ENCODE peak calls at places on chromosomes 1 and 21, in nine cellular contexts. B is stomach, A is A673, H is fibroblast of pulmonary artery, F is foreskin fibroblast, P is epithelial cell of esophagus, Y is AG04450, T is transverse colon, S is MM.1S. G is an unnamed sample.

GRCh38 chr21:29105218-29105617 is 25.2 kb upstream of the MAP3K7CL start:
- DNase-seq in B (no peak), A (no peak), H (peak; percentile 48), F (peak; percentile 40), P (peak; percentile 91), Y (no peak), T (no peak), S (no peak), G (no peak)

GRCh38 chr1:244603498-244603897 is 49.4 kb upstream of the DESI2 start:
- DNase-seq in B (no peak), A (peak; percentile 44), H (peak; percentile 60), F (peak; percentile 12), P (peak; percentile 38), Y (no peak), T (no peak), S (peak; percentile 57), G (no peak)

GRCh38 chr21:44485254-44485793 is 30.0 kb downstream of the LRRC3 start:
- DNase-seq in B (no peak), A (no peak), H (no peak), F (no peak), P (no peak), Y (no peak), T (no peak), S (no peak), G (no peak)

GRCh38 chr1:37764888-37765441 is at the start of gene EPHA10:
- DNase-seq in B (no peak), A (no peak), H (no peak), F (no peak), P (no peak), Y (no peak), T (no peak), S (no peak), G (no peak)

GRCh38 chr1:100414693-100415092 is 62.4 kb downstream of the CDC14A start:
- DNase-seq in B (no peak), A (no peak), H (no peak), F (no peak), P (peak; percentile 59), Y (no peak), T (no peak), S (no peak), G (no peak)

GRCh38 chr1:119686661-119687060 is 25.1 kb upstream of the PHGDH start:
- DNase-seq in B (no peak), A (no peak), H (no peak), F (no peak), P (peak; percentile 96), Y (no peak), T (no peak), S (no peak), G (no peak)

GRCh38 chr1:30729906-30730305 is 6.5 kb upstream of the MATN1 start:
- DNase-seq in B (no peak), A (no peak), H (no peak), F (no peak), P (no peak), Y (no peak), T (no peak), S (no peak), G (no peak)

GRCh38 chr1:53344921-53345838 is 17.3 kb upstream of the LRP8 start:
- DNase-seq in B (peak; percentile 8), A (no peak), H (no peak), F (no peak), P (no peak), Y (no peak), T (no peak), S (no peak), G (no peak)

GRCh38 chr1:74755475-74755874 is 22.5 kb downstream of the TYW3 start:
- DNase-seq in B (no peak), A (no peak), H (no peak), F (no peak), P (no peak), Y (no peak), T (no peak), S (no peak), G (no peak)

GRCh38 chr1:152034654-152035405 is 2.0 kb downstream of the S100A11 start:
- DNase-seq in B (peak; percentile 61), A (peak; percentile 88), H (peak; percentile 68), F (peak; percentile 63), P (peak; percentile 78), Y (no peak), T (peak; percentile 72), S (peak; percentile 88), G (no peak)

GRCh38 chr1:48405400-48405799 is 66.6 kb downstream of the SPATA6 start:
- DNase-seq in B (no peak), A (no peak), H (no peak), F (no peak), P (no peak), Y (no peak), T (no peak), S (no peak), G (peak; percentile 12)

GRCh38 chr1:221100196-221100950 is 221.1 kb downstream of the HLX start:
- DNase-seq in B (no peak), A (no peak), H (peak; percentile 72), F (peak; percentile 83), P (no peak), Y (no peak), T (no peak), S (no peak), G (peak; percentile 89)

GRCh38 chr21:36749935-36750578 is 51.1 kb downstream of the SIM2 start:
- DNase-seq in B (no peak), A (peak; percentile 46), H (peak; percentile 44), F (no peak), P (no peak), Y (no peak), T (no peak), S (no peak), G (no peak)

GRCh38 chr1:228002792-228003191 is 4.0 kb upstream of the WNT3A start:
- DNase-seq in B (peak; percentile 1), A (no peak), H (no peak), F (no peak), P (no peak), Y (no peak), T (no peak), S (no peak), G (no peak)

GRCh38 chr1:228005511-228006033 is 1.2 kb upstream of the WNT3A start:
- DNase-seq in B (peak; percentile 11), A (no peak), H (no peak), F (no peak), P (no peak), Y (no peak), T (no peak), S (no peak), G (no peak)

GRCh38 chr1:228003461-228004330 is 3.1 kb upstream of the WNT3A start:
- DNase-seq in B (peak; percentile 22), A (no peak), H (no peak), F (no peak), P (no peak), Y (no peak), T (no peak), S (no peak), G (no peak)

GRCh38 chr1:228004887-228005462 is 1.8 kb upstream of the WNT3A start:
- DNase-seq in B (peak; percentile 4), A (no peak), H (no peak), F (no peak), P (no peak), Y (no peak), T (no peak), S (no peak), G (no peak)

GRCh38 chr1:228004331-228004871 is 2.4 kb upstream of the WNT3A start:
- DNase-seq in B (peak; percentile 42), A (no peak), H (peak; percentile 27), F (no peak), P (peak; percentile 61), Y (no peak), T (no peak), S (peak; percentile 60), G (no peak)
- H3K4me3 ChIP-seq in B (no peak overlapping the region), A (no peak overlapping the region), H (no peak overlapping the region), F (no peak overlapping the region), P (no peak overlapping the region), Y (no peak overlapping the region), T (no peak overlapping the region), S (peak overlapping the region; percentile 14), G (no peak overlapping the region)

DNA sequence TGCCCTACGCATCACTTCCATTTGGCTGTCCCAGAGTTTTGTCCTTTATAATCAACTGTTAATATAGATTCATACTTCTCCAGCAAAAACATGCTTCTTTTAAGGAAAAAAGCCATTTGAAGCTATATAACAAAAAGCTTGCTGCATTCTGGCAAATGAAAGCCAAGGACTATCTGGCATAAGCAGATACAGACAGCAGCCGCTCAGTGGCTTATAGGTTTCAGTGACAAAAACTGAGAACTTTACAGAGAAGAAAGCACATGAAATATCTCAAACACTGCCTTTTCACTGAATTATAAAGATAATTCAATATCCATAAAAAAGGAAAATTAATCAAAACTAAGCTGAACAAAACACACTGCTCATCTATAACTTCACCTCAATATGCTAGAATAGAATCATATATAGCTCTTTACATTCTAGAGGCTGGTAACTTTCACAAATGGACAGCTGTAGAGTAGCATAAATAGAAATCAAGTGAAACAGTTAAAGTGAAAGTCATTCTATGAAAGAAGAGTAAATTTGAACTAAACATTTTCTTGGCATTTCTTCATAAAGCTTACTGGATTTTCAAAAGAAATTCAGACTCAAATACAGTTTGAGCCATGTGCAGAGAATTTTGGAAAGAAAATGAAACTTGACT is 19.6 kb downstream of the CDC42BPA start:
- DNase-seq in B (no peak), A (no peak), H (no peak), F (no peak), P (no peak), Y (no peak), T (no peak), S (peak; percentile 29), G (no peak)
- H3K4me3 ChIP-seq in B (no peak overlapping the region), A (peak overlapping the region; percentile 15), H (peak overlapping the region; percentile 38), F (peak overlapping the region; percentile 1), P (no peak overlapping the region), Y (peak overlapping the region; percentile 29), T (no peak overlapping the region), S (no peak overlapping the region), G (no peak overlapping the region)

DNA sequence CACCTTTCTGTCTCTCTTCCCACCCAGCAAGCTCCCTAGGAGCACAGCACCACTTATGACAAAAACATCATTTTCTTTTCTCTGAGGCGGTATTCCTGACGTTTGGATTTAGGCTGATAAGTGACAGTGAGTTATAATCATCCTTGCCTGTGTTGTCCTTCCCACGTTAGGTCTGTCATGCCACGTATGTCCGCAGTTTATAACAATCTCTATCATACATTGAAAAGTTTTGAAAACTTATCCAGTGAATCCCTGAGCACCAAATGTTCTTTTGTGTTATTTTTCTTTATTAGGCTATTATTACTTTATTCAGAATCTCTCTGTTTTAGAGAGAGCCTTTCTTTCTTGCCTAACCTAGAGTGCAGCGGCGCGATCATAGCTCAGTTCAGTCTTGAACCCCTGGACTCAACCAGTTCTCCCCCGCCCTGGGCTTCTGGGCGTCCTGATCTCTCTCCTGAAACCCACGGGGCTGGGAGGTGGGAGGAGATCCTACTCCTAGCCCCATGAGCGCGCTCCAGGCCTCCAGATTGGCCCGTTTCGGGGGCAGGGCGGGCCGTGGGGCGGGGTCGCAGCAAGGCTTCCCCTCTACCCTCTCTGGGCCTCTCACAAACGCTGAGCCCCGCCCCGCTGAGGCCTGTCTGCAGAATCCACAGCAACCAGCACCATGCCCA is at the start of gene GSTM2:
- DNase-seq in B (peak; percentile 93), A (peak; percentile 96), H (peak; percentile 86), F (peak; percentile 87), P (peak; percentile 72), Y (peak; percentile 57), T (peak; percentile 93), S (peak; percentile 69), G (peak; percentile 64)
- H3K4me3 ChIP-seq in B (peak within 1 kb of the TSS; percentile 60), A (peak within 1 kb of the TSS; percentile 57), H (peak within 1 kb of the TSS; percentile 60), F (peak within 1 kb of the TSS; percentile 49), P (peak within 1 kb of the TSS; percentile 28), Y (peak within 1 kb of the TSS; percentile 65), T (peak within 1 kb of the TSS; percentile 61), S (peak within 1 kb of the TSS; percentile 49), G (peak within 1 kb of the TSS; percentile 56)

DNA sequence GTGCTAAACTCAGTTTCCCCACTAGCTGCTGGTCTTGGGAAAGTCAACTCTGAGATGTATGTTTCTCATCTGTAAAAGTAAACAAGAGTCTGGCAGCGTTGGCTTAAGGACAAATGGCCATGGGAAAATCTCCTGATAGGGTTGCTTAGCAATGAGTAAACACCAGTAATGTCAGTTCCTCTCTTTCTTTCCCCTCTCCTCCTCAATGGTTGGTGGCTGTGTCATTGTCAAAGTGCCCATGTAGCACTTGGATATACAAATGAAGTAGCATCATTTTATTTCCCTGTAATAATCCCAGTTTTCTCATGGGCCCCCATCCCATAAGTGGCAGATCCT is 2.2 kb upstream of the FYB2 start:
- DNase-seq in B (no peak), A (no peak), H (peak; percentile 38), F (no peak), P (no peak), Y (no peak), T (no peak), S (no peak), G (no peak)
- H3K4me3 ChIP-seq in B (no peak overlapping the region), A (no peak overlapping the region), H (no peak overlapping the region), F (no peak overlapping the region), P (no peak overlapping the region), Y (no peak overlapping the region), T (no peak overlapping the region), S (no peak overlapping the region), G (no peak overlapping the region)